ENCODE peak calls at places on chromosomes 16 and 17, in seven cellular contexts. I, E, D, O, A, K and J are unnamed samples.

GRCh38 chr17:43543771-43544575 is 2.2 kb downstream of the ETV4 start:
- DNase-seq in E (no peak), I (no peak), A (no peak), D (no peak), O (no peak), K (no peak), J (no peak)

GRCh38 chr17:76193616-76194015 is 46.7 kb downstream of the RNF157 start:
- DNase-seq in A (no peak), K (no peak), D (no peak), E (no peak), I (no peak), O (no peak), J (no peak)

GRCh38 chr16:3212006-3212405 is 23.0 kb downstream of the ZNF200 start:
- DNase-seq in D (no peak), O (no peak), E (no peak), K (no peak), A (no peak), I (no peak), J (no peak)

GRCh38 chr16:16051132-16051531 is 101.7 kb downstream of the ABCC1 start:
- DNase-seq in A (no peak), O (no peak), E (no peak), K (no peak), I (no peak), D (no peak), J (no peak)

GRCh38 chr17:43556292-43556691 is 10.2 kb upstream of the ETV4 start:
- DNase-seq in E (no peak), I (no peak), D (no peak), K (peak; percentile 52), O (peak; percentile 96), A (no peak), J (no peak)

GRCh38 chr16:24046442-24046841 is 209.7 kb upstream of the CACNG3 start:
- DNase-seq in E (no peak), D (no peak), A (no peak), K (no peak), I (no peak), O (no peak), J (no peak)

GRCh38 chr17:65888649-65889048 is 303.3 kb downstream of the CEP112 start:
- DNase-seq in O (no peak), E (peak; percentile 72), I (no peak), D (no peak), K (no peak), A (no peak), J (no peak)

GRCh38 chr17:43768382-43768781 is 9.8 kb upstream of the SOST start:
- DNase-seq in E (no peak), D (no peak), O (no peak), A (peak; percentile 57), I (no peak), K (peak; percentile 67), J (no peak)

GRCh38 chr17:64385187-64386083 is 5.2 kb downstream of the PECAM1 start:
- DNase-seq in E (peak; percentile 93), O (peak; percentile 53), D (peak; percentile 46), A (peak; percentile 82), K (no peak), I (no peak), J (no peak)

GRCh38 chr17:65535777-65536572 is 25.5 kb downstream of the AXIN2 start:
- DNase-seq in A (no peak), D (no peak), E (no peak), I (no peak), K (no peak), O (no peak), J (no peak)

GRCh38 chr16:56317998-56318912 is 107.1 kb downstream of the AMFR start:
- DNase-seq in K (peak; percentile 82), A (peak; percentile 91), D (peak; percentile 51), I (peak; percentile 81), E (peak; percentile 78), O (peak; percentile 92), J (peak; percentile 56)

GRCh38 chr16:86771506-86772230 is 193.3 kb downstream of the FOXL1 start:
- DNase-seq in A (no peak), E (no peak), I (no peak), D (no peak), K (no peak), O (no peak), J (no peak)

GRCh38 chr16:4314532-4315184 is 1.2 kb upstream of the GLIS2 start:
- DNase-seq in A (no peak), O (peak; percentile 77), D (peak; percentile 70), K (no peak), E (peak; percentile 52), I (peak; percentile 58), J (no peak)

GRCh38 chr17:78705071-78705470 is 77.0 kb downstream of the CYTH1 start:
- DNase-seq in E (no peak), K (no peak), O (no peak), A (no peak), D (no peak), I (no peak), J (no peak)

GRCh38 chr16:59527206-59527997 is 793.3 kb upstream of the GOT2 start:
- DNase-seq in D (no peak), E (peak; percentile 1), I (no peak), K (no peak), O (peak; percentile 15), A (no peak), J (no peak)

GRCh38 chr17:61496174-61496956 is 44.1 kb downstream of the TBX4 start:
- DNase-seq in E (no peak), K (no peak), D (no peak), A (no peak), I (no peak), O (no peak), J (no peak)

GRCh38 chr16:80684906-80685305 is 119.5 kb downstream of the CDYL2 start:
- DNase-seq in D (no peak), E (no peak), K (no peak), O (no peak), A (no peak), I (no peak), J (no peak)

GRCh38 chr17:79834575-79835469 is 4.4 kb downstream of the CBX4 start:
- DNase-seq in E (no peak), I (peak; percentile 64), A (no peak), O (no peak), K (no peak), D (no peak), J (no peak)

GRCh38 chr17:79831367-79832210 is 7.7 kb downstream of the CBX4 start:
- DNase-seq in K (peak; percentile 91), A (peak; percentile 88), O (no peak), D (no peak), E (peak; percentile 38), I (peak; percentile 90), J (peak; percentile 82)

GRCh38 chr17:79832211-79833109 is 6.8 kb downstream of the CBX4 start:
- DNase-seq in E (no peak), K (peak; percentile 55), A (no peak), D (no peak), O (no peak), I (peak; percentile 55), J (no peak)

GRCh38 chr17:79833744-79834574 is 5.3 kb downstream of the CBX4 start:
- DNase-seq in A (no peak), O (no peak), K (no peak), D (no peak), I (peak; percentile 47), E (no peak), J (no peak)

GRCh38 chr17:79833110-79833450 is 6.2 kb downstream of the CBX4 start:
- DNase-seq in K (no peak), I (no peak), D (no peak), E (no peak), O (no peak), A (no peak), J (no peak)
- H3K4me3 ChIP-seq in K (no peak overlapping the region), I (no peak overlapping the region), D (no peak overlapping the region), E (no peak overlapping the region), O (peak overlapping the region; percentile 36), A (no peak overlapping the region), J (peak overlapping the region; percentile 47)

DNA sequence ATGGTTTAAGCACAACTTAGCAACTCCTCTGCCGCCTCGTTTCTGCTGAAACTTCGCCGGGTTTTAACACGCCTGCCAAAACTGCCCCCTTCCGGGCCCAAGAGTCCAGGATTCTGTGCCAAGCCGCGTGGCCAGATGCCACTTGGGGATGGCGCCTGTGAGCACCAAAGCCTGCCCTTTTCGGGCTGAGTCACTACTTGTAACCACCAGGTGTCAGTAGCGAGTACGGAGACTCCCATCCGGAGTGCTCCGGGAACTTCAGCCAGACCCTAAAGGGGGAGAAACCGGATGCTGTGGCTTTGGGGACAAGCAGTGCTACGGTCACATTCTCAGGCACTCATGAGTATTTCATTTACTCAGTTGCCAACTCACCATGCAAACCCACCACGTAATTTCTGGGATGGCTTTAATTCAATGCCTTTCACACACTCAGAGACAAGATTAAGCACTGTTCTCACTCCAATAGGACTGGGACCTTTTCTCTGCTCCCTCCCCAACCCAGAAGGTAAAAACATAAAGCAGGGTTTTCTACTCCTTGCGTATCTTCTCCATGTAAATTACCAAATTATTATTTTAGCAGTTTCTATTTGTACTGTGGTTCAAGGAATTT is 7.7 kb downstream of the PMP22 start:
- DNase-seq in K (peak; percentile 76), I (peak; percentile 81), A (peak; percentile 85), O (peak; percentile 74), D (peak; percentile 59), E (peak; percentile 78), J (peak; percentile 69)
- H3K4me3 ChIP-seq in K (peak overlapping the region; percentile 28), I (no peak overlapping the region), A (no peak overlapping the region), O (no peak overlapping the region), D (no peak overlapping the region), E (no peak overlapping the region), J (peak overlapping the region; percentile 30)

GRCh38 chr17:72122002-72122310 is 1.1 kb downstream of the SOX9 start:
- DNase-seq in O (peak; percentile 65), K (no peak), E (peak; percentile 50), D (no peak), I (no peak), A (no peak), J (no peak)

GRCh38 chr17:72120878-72121163 is at the start of gene SOX9:
- DNase-seq in O (peak; percentile 100), A (peak; percentile 95), E (peak; percentile 97), D (peak; percentile 95), I (peak; percentile 95), K (peak; percentile 92), J (peak; percentile 97)

GRCh38 chr17:72119963-72120877 is 600 bp upstream of the SOX9 start:
- DNase-seq in O (peak; percentile 59), D (peak; percentile 64), E (peak; percentile 77), A (peak; percentile 47), I (peak; percentile 59), K (peak; percentile 52), J (peak; percentile 57)

GRCh38 chr17:72122336-72122667 is 1.5 kb downstream of the SOX9 start:
- DNase-seq in E (no peak), A (no peak), O (no peak), I (no peak), K (no peak), D (no peak), J (no peak)

GRCh38 chr17:72121164-72122001 is 563 bp downstream of the SOX9 start:
- DNase-seq in O (peak; percentile 60), I (peak; percentile 57), A (no peak), K (peak; percentile 50), E (peak; percentile 70), D (no peak), J (no peak)
- H3K4me3 ChIP-seq in O (peak overlapping the region; percentile 82), I (peak overlapping the region; percentile 60), A (peak overlapping the region; percentile 64), K (peak overlapping the region; percentile 70), E (peak overlapping the region; percentile 93), D (peak overlapping the region; percentile 93), J (peak overlapping the region; percentile 85)

DNA sequence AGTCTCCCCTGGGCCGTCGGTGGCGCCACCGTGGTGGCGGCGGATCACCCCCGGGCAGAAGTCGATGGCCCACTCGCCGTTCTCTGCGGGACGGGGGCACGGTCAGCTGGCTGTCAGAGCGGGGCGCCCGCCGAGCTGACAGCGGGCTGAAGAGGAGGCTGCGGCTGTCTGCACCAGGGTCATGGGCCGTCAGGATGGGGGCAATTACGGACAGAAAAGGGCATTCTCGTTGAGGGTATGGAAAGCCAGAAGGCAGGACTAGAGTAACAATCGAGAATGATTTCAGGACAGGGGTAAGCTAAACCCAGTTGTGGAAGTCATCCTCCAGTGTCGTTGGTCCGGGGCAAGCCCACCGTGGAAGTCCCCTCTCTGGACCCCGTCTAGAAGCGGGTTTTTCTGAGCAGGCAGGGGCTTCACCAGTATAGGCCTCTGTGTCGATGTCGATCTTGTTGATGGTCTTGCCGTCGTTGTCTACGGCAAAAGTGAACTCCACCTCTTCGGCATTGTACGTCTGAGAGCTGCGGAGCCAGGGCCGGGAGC is 1.7 kb downstream of the CHRNE start:
- DNase-seq in K (no peak), O (no peak), E (no peak), I (no peak), D (no peak), A (no peak), J (no peak)
- H3K4me3 ChIP-seq in K (peak overlapping the region; percentile 49), O (no peak overlapping the region), E (no peak overlapping the region), I (no peak overlapping the region), D (no peak overlapping the region), A (peak overlapping the region; percentile 20), J (peak overlapping the region; percentile 73)